ENCODE peak calls at places on chromosomes 6 and 20, in five cellular contexts. F, B, T, P and K are unnamed samples.
A peak's percentile ranks its signal among the peaks of the same experiment; 100 is the strongest.

GRCh38 chr6:135880066-135880972 is 28.8 kb downstream of the PDE7B start:
- DNase-seq in T (peak; percentile 23), B (no peak), F (no peak), P (peak; percentile 18), K (no peak)

GRCh38 chr6:149871182-149871581 is 7.0 kb upstream of the LRP11 start:
- DNase-seq in T (no peak), B (no peak), P (no peak), F (no peak), K (no peak)

GRCh38 chr20:48823960-48824497 is 3.8 kb downstream of the PREX1 start:
- DNase-seq in T (peak; percentile 28), F (no peak), P (peak; percentile 42), B (no peak), K (no peak)

GRCh38 chr6:25311251-25311910 is 32.2 kb downstream of the CARMIL1 start:
- DNase-seq in F (peak; percentile 5), P (no peak), B (no peak), T (no peak), K (no peak)

GRCh38 chr6:2799936-2800527 is 34.8 kb downstream of the WRNIP1 start:
- DNase-seq in T (no peak), P (no peak), B (no peak), F (no peak), K (no peak)

GRCh38 chr6:42367353-42368011 is 84.2 kb downstream of the TRERF1 start:
- DNase-seq in F (no peak), B (no peak), T (no peak), P (peak; percentile 9), K (no peak)

GRCh38 chr6:142275146-142276006 is 26.4 kb upstream of the ADGRG6 start:
- DNase-seq in T (no peak), B (no peak), P (no peak), F (no peak), K (no peak)

GRCh38 chr6:162871966-162872365 is 144.2 kb downstream of the PACRG start:
- DNase-seq in P (no peak), F (no peak), T (no peak), B (no peak), K (no peak)

GRCh38 chr20:23870461-23870860 is 9.1 kb downstream of the CST5 start:
- DNase-seq in P (no peak), T (no peak), B (no peak), F (no peak), K (peak; percentile 62)

GRCh38 chr6:56430629-56431600 is 183.5 kb upstream of the COL21A1 start:
- DNase-seq in F (no peak), T (no peak), P (no peak), B (no peak), K (no peak)

GRCh38 chr6:133017581-133017980 is 203.2 kb downstream of the RPS12 start:
- DNase-seq in F (no peak), T (no peak), B (no peak), P (no peak), K (no peak)

GRCh38 chr6:4344317-4344899 is 209.0 kb upstream of the ECI2 start:
- DNase-seq in F (no peak), P (no peak), B (no peak), T (no peak), K (no peak)

GRCh38 chr20:50121858-50122271 is 8.9 kb upstream of the UBE2V1 start:
- DNase-seq in B (peak; percentile 11), P (no peak), F (no peak), T (no peak), K (no peak)

GRCh38 chr6:402901-403658 is 11.5 kb downstream of the IRF4 start:
- DNase-seq in T (no peak), B (no peak), F (no peak), P (peak; percentile 39), K (no peak)

GRCh38 chr6:14040042-14040441 is 77.5 kb upstream of the CD83 start:
- DNase-seq in T (no peak), P (no peak), B (no peak), F (no peak), K (peak; percentile 42)

GRCh38 chr6:57021086-57021720 is 25.3 kb upstream of the KIAA1586 start:
- DNase-seq in F (no peak), B (no peak), P (no peak), T (no peak), K (peak; percentile 43)

GRCh38 chr6:163780993-163781392 is 366.5 kb downstream of the QKI start:
- DNase-seq in B (no peak), P (no peak), T (no peak), F (no peak), K (peak; percentile 31)

GRCh38 chr20:51880188-51880587 is 77.9 kb upstream of the SALL4 start:
- DNase-seq in P (no peak), T (no peak), F (no peak), B (no peak), K (no peak)

GRCh38 chr20:20368414-20369352 is 779 bp downstream of the INSM1 start:
- DNase-seq in P (no peak), T (no peak), B (no peak), F (peak; percentile 84), K (no peak)

GRCh38 chr20:32474009-32474716 is 111.0 kb downstream of the NOL4L start:
- DNase-seq in F (no peak), P (no peak), B (no peak), T (no peak), K (no peak)

GRCh38 chr20:31608256-31608980 is 3.3 kb downstream of the ID1 start:
- DNase-seq in T (no peak), F (peak; percentile 98), P (no peak), B (peak; percentile 90), K (peak; percentile 97)

GRCh38 chr6:96651816-96652215 is 88.9 kb downstream of the FHL5 start:
- DNase-seq in P (no peak), B (no peak), T (no peak), F (no peak), K (no peak)

GRCh38 chr6:160327981-160328380 is 20.2 kb upstream of the SLC22A3 start:
- DNase-seq in F (no peak), T (no peak), B (no peak), P (no peak), K (no peak)

GRCh38 chr6:152595507-152595906 is 41.7 kb downstream of the SYNE1 start:
- DNase-seq in P (no peak), F (no peak), B (no peak), T (no peak), K (no peak)

GRCh38 chr6:34979218-34979617 is 90.2 kb downstream of the ANKS1A start:
- DNase-seq in T (no peak), P (no peak), B (no peak), F (no peak), K (no peak)

GRCh38 chr20:39108746-39109145 is 146.6 kb downstream of the DHX35 start:
- DNase-seq in F (no peak), T (no peak), P (no peak), B (no peak), K (no peak)

GRCh38 chr6:87808005-87808757 is 106.1 kb upstream of the AKIRIN2 start:
- DNase-seq in F (peak; percentile 6), P (no peak), T (no peak), B (no peak), K (no peak)

GRCh38 chr20:23148721-23149570 is 62.8 kb upstream of the CD93 start:
- DNase-seq in T (no peak), P (no peak), B (peak; percentile 59), F (no peak), K (no peak)

GRCh38 chr6:115945306-115945705 is 115.4 kb downstream of the FRK start:
- DNase-seq in B (no peak), P (no peak), T (no peak), F (no peak), K (no peak)

GRCh38 chr20:56624786-56625681 is 4.1 kb upstream of the TFAP2C start:
- DNase-seq in B (no peak), T (no peak), F (no peak), P (no peak), K (no peak)

GRCh38 chr6:132198896-132199295 is 202.4 kb downstream of the MOXD1 start:
- DNase-seq in T (no peak), B (no peak), F (no peak), P (no peak), K (no peak)

GRCh38 chr20:53080969-53081871 is 109.1 kb downstream of the TSHZ2 start:
- DNase-seq in B (no peak), T (no peak), P (no peak), F (no peak), K (no peak)

GRCh38 chr6:80520195-80520594 is 413.7 kb downstream of the BCKDHB start:
- DNase-seq in F (no peak), B (no peak), T (no peak), P (no peak), K (no peak)